ENCODE peak calls at places on chromosomes 3 and 15, in four cellular contexts. A, I, D and R are unnamed samples.

GRCh38 chr3:167102071-167102470 is 278.0 kb downstream of the ZBBX start:
- DNase-seq in A (peak; percentile 14), I (no peak), D (no peak), R (no peak)

GRCh38 chr3:131218196-131218595 is 163.4 kb upstream of the NUDT16 start:
- DNase-seq in A (no peak), I (no peak), D (no peak), R (peak; percentile 28)

GRCh38 chr3:127149621-127150310 is 43.2 kb upstream of the PRR23E start:
- DNase-seq in A (no peak), I (no peak), D (no peak), R (no peak)

GRCh38 chr15:89125038-89125826 is 37.0 kb downstream of the ABHD2 start:
- DNase-seq in A (no peak), I (no peak), D (no peak), R (no peak)

GRCh38 chr15:100461049-100461448 is 67.7 kb downstream of the CERS3 start:
- DNase-seq in A (peak; percentile 70), I (no peak), D (no peak), R (no peak)

GRCh38 chr3:124383051-124383450 is 347.2 kb upstream of the UMPS start:
- DNase-seq in A (no peak), I (no peak), D (no peak), R (no peak)

GRCh38 chr3:98732239-98733054 is 30.7 kb upstream of the ST3GAL6 start:
- DNase-seq in A (peak; percentile 75), I (no peak), D (no peak), R (no peak)

GRCh38 chr3:39752751-39753150 is 56.7 kb upstream of the MYRIP start:
- DNase-seq in A (no peak), I (no peak), D (no peak), R (no peak)

GRCh38 chr15:73560501-73561117 is 72.6 kb downstream of the NPTN start:
- DNase-seq in A (peak; percentile 73), I (no peak), D (no peak), R (peak; percentile 47)

GRCh38 chr3:158789592-158789991 is 12.3 kb upstream of the MFSD1 start:
- DNase-seq in A (peak; percentile 14), I (no peak), D (no peak), R (no peak)
- TF ChIP-seq CTCF in A (peak; percentile 10), I (no peak), D (no peak), R (peak; percentile 29)

GRCh38 chr3:133659806-133660205 is 1.9 kb downstream of the TOPBP1 start:
- DNase-seq in A (no peak), I (no peak), D (no peak), R (no peak)
- H3K4me3 ChIP-seq in A (peak overlapping the region; percentile 1), I (no peak overlapping the region), D (no peak overlapping the region), R (no peak overlapping the region)

GRCh38 chr15:75598361-75598760 is 19.2 kb upstream of the PTPN9 start:
- DNase-seq in A (no peak), I (no peak), D (no peak), R (no peak)

GRCh38 chr15:75599396-75599795 is 20.3 kb upstream of the PTPN9 start:
- DNase-seq in A (no peak), I (no peak), D (no peak), R (no peak)

GRCh38 chr15:75596703-75597345 is 17.7 kb upstream of the PTPN9 start:
- DNase-seq in A (no peak), I (no peak), D (no peak), R (no peak)

GRCh38 chr15:75594276-75594675 is 15.2 kb upstream of the PTPN9 start:
- DNase-seq in A (no peak), I (no peak), D (no peak), R (no peak)

GRCh38 chr15:75597667-75598341 is 18.7 kb upstream of the PTPN9 start:
- DNase-seq in A (peak; percentile 25), I (no peak), D (peak; percentile 33), R (no peak)
- TF ChIP-seq CTCF in A (peak; percentile 25), I (no peak), D (peak; percentile 52), R (peak; percentile 39)

GRCh38 chr3:50194128-50194902 is 2.9 kb downstream of the GNAT1 start:
- DNase-seq in A (peak; percentile 71), I (no peak), D (peak; percentile 84), R (no peak)
- H3K4me3 ChIP-seq in A (no peak overlapping the region), I (peak overlapping the region; percentile 35), D (peak overlapping the region; percentile 12), R (no peak overlapping the region)

GRCh38 chr15:70167155-70167554 is 69.4 kb upstream of the TLE3 start:
- DNase-seq in A (no peak), I (no peak), D (no peak), R (no peak)
- TF ChIP-seq CTCF in A (no peak), I (no peak), D (no peak), R (no peak)

GRCh38 chr15:29014493-29014892 is 128.7 kb downstream of the APBA2 start:
- DNase-seq in A (no peak), I (no peak), D (no peak), R (no peak)

GRCh38 chr15:29003446-29004233 is 117.9 kb downstream of the APBA2 start:
- DNase-seq in A (no peak), I (no peak), D (no peak), R (no peak)

GRCh38 chr15:29012097-29012496 is 126.3 kb downstream of the APBA2 start:
- DNase-seq in A (no peak), I (no peak), D (no peak), R (no peak)

DNA sequence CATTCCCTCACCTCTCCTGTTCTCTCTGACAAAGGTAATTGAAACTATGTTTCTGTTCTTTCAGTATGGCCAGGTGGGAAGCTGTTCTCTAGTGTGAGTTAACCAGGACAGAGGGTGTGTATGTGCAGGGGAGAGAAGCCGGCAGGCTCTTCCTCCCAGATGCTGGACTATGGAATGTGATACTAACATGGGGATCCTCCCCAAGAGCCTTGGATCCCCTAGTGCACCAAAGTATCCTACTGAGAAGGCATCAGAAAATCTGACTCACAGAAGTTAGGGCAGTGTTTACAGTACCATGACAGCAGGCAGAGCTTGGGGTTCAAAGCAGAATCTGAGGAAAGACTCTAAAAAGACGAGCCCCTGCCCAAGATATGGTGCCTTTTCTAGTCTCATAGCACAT is 123.1 kb downstream of the APBA2 start:
- DNase-seq in A (no peak), I (no peak), D (no peak), R (no peak)
- H3K4me3 ChIP-seq in A (no peak overlapping the region), I (no peak overlapping the region), D (no peak overlapping the region), R (no peak overlapping the region)

DNA sequence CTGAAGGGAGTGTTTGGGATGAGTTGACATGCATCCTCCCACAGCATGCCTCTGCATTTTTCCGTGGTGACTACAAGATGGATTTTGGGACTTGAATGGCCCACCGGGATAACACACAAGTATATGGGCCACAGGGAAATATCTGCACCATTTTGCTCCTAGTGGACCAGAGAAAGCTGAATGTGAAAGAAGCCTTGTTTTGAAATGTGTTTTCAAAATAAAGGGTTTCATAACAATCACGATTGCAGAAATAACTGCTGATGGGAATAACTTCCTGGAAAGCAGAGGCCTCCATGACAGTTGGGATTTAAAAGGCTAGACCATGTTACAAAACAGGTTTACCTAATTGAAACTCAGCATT is 77.5 kb upstream of the PRR23C start:
- DNase-seq in A (no peak), I (no peak), D (no peak), R (no peak)
- TF ChIP-seq CTCF in A (no peak), I (no peak), D (no peak), R (no peak)

GRCh38 chr3:25429960-25430941 is 2.2 kb downstream of the RARB start:
- DNase-seq in A (no peak), I (no peak), D (no peak), R (no peak)

GRCh38 chr3:25430942-25431570 is 3.0 kb downstream of the RARB start:
- DNase-seq in A (no peak), I (no peak), D (no peak), R (no peak)

GRCh38 chr3:25433868-25434267 is 5.8 kb downstream of the RARB start:
- DNase-seq in A (no peak), I (no peak), D (no peak), R (no peak)

GRCh38 chr3:25433106-25433505 is 5.0 kb downstream of the RARB start:
- DNase-seq in A (no peak), I (no peak), D (no peak), R (no peak)

DNA sequence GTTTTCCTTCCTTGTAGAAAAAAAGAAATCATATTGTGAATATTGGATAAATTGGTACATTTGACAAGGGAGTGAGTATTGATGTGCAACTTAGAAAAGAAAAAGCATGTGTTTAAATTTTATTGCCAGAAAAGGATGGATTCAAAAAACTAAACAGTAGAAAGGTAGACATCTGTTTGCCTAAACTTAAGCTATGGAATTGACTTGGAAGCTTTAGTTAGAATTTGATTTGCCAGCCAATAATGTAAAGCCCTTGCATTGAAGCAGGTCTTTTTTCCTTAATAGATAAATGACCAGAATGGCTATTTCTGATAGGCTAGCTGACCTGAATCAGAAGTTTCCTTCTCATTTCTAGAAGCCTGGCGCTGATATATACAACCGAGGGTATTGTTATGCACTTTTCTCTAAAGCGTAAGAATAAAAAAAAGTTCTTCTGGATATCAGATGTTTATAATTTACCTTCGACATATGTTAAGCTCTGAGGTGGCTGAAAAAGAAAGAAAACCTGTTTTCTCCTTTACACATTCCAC is 4.2 kb downstream of the RARB start:
- DNase-seq in A (no peak), I (no peak), D (no peak), R (no peak)
- H3K4me3 ChIP-seq in A (no peak overlapping the region), I (peak overlapping the region; percentile 74), D (no peak overlapping the region), R (no peak overlapping the region)